ENCODE peak calls at places on chromosomes 1 and 21, in five cellular contexts. K is upper lobe of right lung, N is hepatocyte, U is fibroblast of lung, O is right lobe of liver. X is an unnamed sample. For H3K36me3, the result is how much of the 10 kb centered on the place peaks cover.

GRCh38 chr21:36005018-36005417 is 55.3 kb downstream of the SETD4 start:
- DNase-seq in K (no peak), N (no peak), U (peak), O (no peak), X (peak)

GRCh38 chr1:210587547-210587946 is 258.8 kb downstream of the HHAT start:
- DNase-seq in K (no peak), N (no peak), U (peak), O (no peak), X (no peak)

GRCh38 chr1:23522244-23523013 is 8.6 kb downstream of the E2F2 start:
- DNase-seq in K (no peak), N (no peak), U (peak), O (no peak), X (no peak)

GRCh38 chr21:27633631-27634030 is 666.7 kb upstream of the ADAMTS5 start:
- DNase-seq in K (no peak), N (no peak), U (no peak), O (no peak), X (no peak)

GRCh38 chr1:172320723-172321122 is 99.8 kb upstream of the C1orf105 start:
- DNase-seq in K (no peak), N (no peak), U (peak), O (no peak), X (peak)

GRCh38 chr1:90731382-90732050 is 14.4 kb upstream of the BARHL2 start:
- DNase-seq in K (no peak), N (no peak), U (no peak), O (no peak), X (no peak)

GRCh38 chr1:23864801-23865542 is 3.1 kb downstream of the FUCA1 start:
- DNase-seq in K (no peak), N (no peak), U (no peak), O (no peak), X (no peak)

GRCh38 chr1:28783363-28783762 is 28.6 kb upstream of the OPRD1 start:
- DNase-seq in K (no peak), N (no peak), U (no peak), O (no peak), X (no peak)

GRCh38 chr21:44503901-44504399 is 36.0 kb downstream of the KRTAP10-1 start:
- DNase-seq in K (no peak), N (no peak), U (no peak), O (peak), X (no peak)

GRCh38 chr1:39409055-39409816 is 82.2 kb upstream of the BMP8A start:
- DNase-seq in K (peak), N (peak), U (peak), O (peak), X (peak)

GRCh38 chr1:89566761-89567174 is 42.1 kb downstream of the LRRC8B start:
- DNase-seq in K (peak), N (peak), U (peak), O (peak), X (no peak)

GRCh38 chr1:228310162-228310792 is 96.4 kb downstream of the TRIM11 start:
- DNase-seq in K (no peak), N (no peak), U (no peak), O (no peak), X (no peak)

GRCh38 chr1:212791261-212791675 is 309 bp downstream of the NSL1 start:
- DNase-seq in K (no peak), N (no peak), U (peak), O (no peak), X (peak)

GRCh38 chr1:2143814-2144500 is 50.6 kb downstream of the FAAP20 start:
- DNase-seq in K (peak), N (no peak), U (no peak), O (no peak), X (no peak)

GRCh38 chr1:243903904-243904303 is 53.9 kb upstream of the AKT3 start:
- DNase-seq in K (no peak), N (peak), U (peak), O (no peak), X (peak)

GRCh38 chr1:27145934-27146354 is 9.0 kb downstream of the SLC9A1 start:
- DNase-seq in K (no peak), N (peak), U (peak), O (no peak), X (peak)

GRCh38 chr1:6497215-6497866 is 5.9 kb upstream of the PLEKHG5 start:
- DNase-seq in K (no peak), N (peak), U (peak), O (peak), X (peak)

GRCh38 chr1:224427346-224427745 is 7.3 kb downstream of the WDR26 start:
- DNase-seq in K (no peak), N (no peak), U (peak), O (no peak), X (peak)

GRCh38 chr1:67683736-67684525 is 1.1 kb upstream of the GADD45A start:
- DNase-seq in K (no peak), N (no peak), U (peak), O (no peak), X (peak)

GRCh38 chr1:119220980-119221379 is 80.5 kb upstream of the WARS2 start:
- DNase-seq in K (no peak), N (no peak), U (no peak), O (no peak), X (peak)

GRCh38 chr1:206467915-206468314 is 2.4 kb upstream of the IKBKE start:
- DNase-seq in K (peak), N (no peak), U (no peak), O (peak), X (no peak)

GRCh38 chr1:210448293-210448892 is 119.7 kb downstream of the HHAT start:
- DNase-seq in K (no peak), N (peak), U (peak), O (no peak), X (peak)

GRCh38 chr1:199685369-199685768 is 342.1 kb upstream of the NR5A2 start:
- DNase-seq in K (no peak), N (peak), U (peak), O (no peak), X (peak)

DNA sequence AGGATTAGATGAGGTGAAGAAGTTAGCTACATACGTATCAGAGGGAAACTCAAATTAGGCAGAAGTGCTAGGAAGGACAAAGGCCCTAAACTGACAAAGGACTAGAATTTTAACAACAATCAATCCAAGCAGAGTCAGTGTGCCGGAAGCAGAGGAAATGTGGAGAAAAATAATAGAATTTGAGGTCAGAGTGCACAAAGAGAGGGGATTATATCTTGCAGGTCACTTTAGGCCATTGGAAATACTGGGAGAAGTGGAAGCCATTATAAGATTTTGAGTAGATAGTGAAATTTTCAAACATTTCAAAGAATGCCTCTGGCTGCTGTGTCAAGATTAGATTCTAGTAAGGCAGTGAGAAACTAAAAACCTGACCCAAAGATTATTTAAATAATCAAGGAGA is 889.2 kb upstream of the NCAM2 start:
- DNase-seq in K (no peak), N (no peak), U (no peak), O (no peak), X (no peak)
- H3K36me3 ChIP-seq in K (under half), N (under half), U (under half), O (under half), X (under half)

GRCh38 chr1:221606216-221606615 is 135.7 kb downstream of the DUSP10 start:
- DNase-seq in K (no peak), N (no peak), U (no peak), O (no peak), X (no peak)
- H3K27ac ChIP-seq in K (no peak), N (no peak), U (no peak), O (no peak), X (no peak)

GRCh38 chr1:50106095-50106761 is 2.5 kb upstream of the ELAVL4 start:
- DNase-seq in K (no peak), N (no peak), U (no peak), O (no peak), X (no peak)

GRCh38 chr1:50108497-50109073 is at the start of gene ELAVL4:
- DNase-seq in K (no peak), N (no peak), U (no peak), O (no peak), X (no peak)

GRCh38 chr1:50109647-50110075 is 941 bp downstream of the ELAVL4 start:
- DNase-seq in K (no peak), N (no peak), U (no peak), O (no peak), X (peak)

GRCh38 chr1:50110656-50111055 is 1.9 kb downstream of the ELAVL4 start:
- DNase-seq in K (no peak), N (no peak), U (no peak), O (no peak), X (no peak)

GRCh38 chr1:50110084-50110615 is 1.4 kb downstream of the ELAVL4 start:
- DNase-seq in K (no peak), N (no peak), U (no peak), O (no peak), X (no peak)
- H3K4me3 ChIP-seq in K (no peak), N (no peak), U (no peak), O (no peak), X (no peak)

GRCh38 chr1:45009296-45009865 is 1.7 kb downstream of the HECTD3 start:
- DNase-seq in K (peak), N (no peak), U (no peak), O (no peak), X (no peak)

GRCh38 chr1:45007311-45007710 is 3.8 kb downstream of the HECTD3 start:
- DNase-seq in K (peak), N (no peak), U (no peak), O (no peak), X (no peak)

GRCh38 chr1:45008516-45008915 is 2.6 kb downstream of the HECTD3 start:
- DNase-seq in K (peak), N (no peak), U (no peak), O (no peak), X (no peak)

GRCh38 chr1:45009956-45010854 is 919 bp downstream of the HECTD3 start:
- DNase-seq in K (peak), N (peak), U (no peak), O (peak), X (peak)

GRCh38 chr1:45008076-45008475 is 3.0 kb downstream of the HECTD3 start:
- DNase-seq in K (peak), N (no peak), U (no peak), O (no peak), X (no peak)
- H3K36me3 ChIP-seq in K (half or more), N (under half), U (under half), O (under half), X (under half)

DNA sequence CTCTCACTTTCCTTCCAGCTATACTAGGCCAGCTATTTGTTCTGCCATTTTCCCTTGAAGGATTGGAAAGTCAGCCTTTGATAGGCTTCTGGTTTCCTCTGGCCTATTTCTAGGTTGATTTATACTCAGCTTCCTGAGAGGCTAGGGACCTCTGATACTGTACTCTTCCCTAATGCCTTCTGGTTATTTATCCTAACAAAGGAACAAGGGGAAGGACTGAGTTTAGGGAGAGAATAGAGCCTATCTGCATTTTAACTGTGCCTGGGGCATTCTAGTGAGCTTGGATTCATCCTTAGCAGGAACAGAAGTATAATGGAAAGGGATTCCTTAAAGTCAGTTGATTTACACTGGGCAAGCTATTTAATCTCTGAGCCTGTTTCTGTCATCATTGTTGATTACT is 11.8 kb upstream of the TMEM39B start:
- DNase-seq in K (no peak), N (no peak), U (no peak), O (no peak), X (no peak)
- H3K27ac ChIP-seq in K (no peak), N (peak), U (no peak), O (no peak), X (no peak)

GRCh38 chr1:21669287-21670058 is at the start of gene RAP1GAP:
- DNase-seq in K (peak), N (peak), U (no peak), O (peak), X (peak)

GRCh38 chr1:21671915-21672314 is 2.8 kb upstream of the RAP1GAP start:
- DNase-seq in K (no peak), N (no peak), U (no peak), O (no peak), X (no peak)

GRCh38 chr1:21670956-21671902 is 2.1 kb upstream of the RAP1GAP start:
- DNase-seq in K (no peak), N (no peak), U (no peak), O (no peak), X (no peak)

GRCh38 chr1:21669033-21669286 is 197 bp downstream of the RAP1GAP start:
- DNase-seq in K (no peak), N (no peak), U (no peak), O (no peak), X (no peak)

DNA sequence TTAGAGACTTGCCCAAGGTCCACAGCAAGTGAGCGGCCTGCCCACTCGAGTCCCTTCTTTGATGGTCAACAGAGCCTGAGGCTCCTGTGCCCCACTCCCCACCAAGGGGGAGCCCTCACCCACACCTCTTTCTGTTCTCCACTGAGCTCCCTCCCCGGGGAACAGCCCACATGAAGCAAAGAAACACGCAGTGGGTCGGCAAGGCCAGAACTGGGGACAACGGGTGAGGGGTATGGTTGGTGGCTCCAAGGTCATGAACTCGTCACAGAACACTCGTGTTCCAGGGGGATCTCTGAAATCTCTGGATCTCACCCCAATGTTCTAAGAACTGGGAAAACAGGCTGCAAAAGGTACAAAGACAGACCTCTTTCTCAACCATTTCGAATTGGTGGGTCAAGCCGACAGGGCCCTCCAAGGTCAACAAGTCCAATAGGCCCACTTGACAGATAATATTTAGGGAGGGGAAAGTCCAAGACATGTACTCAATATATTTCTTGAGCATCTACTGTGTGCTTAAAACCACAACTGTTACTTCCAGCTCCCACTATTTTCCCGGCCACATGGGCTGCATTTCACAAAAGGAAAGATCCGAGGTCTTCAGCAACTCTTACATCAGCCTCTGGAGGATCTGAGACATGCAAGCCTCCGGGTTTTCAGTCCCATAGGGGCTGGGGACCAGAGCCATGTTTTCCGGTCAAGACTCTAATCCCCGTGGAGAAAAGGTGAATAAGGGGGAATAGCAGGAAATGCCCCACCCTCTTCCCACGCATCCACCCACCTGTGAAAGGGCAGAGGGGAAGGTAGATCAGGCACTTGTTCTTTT is 1.1 kb upstream of the RAP1GAP start:
- DNase-seq in K (no peak), N (no peak), U (no peak), O (no peak), X (peak)
- H3K4me3 ChIP-seq in K (no peak), N (no peak), U (no peak), O (peak), X (no peak)

GRCh38 chr1:42758641-42759040 is 8.2 kb downstream of the P3H1 start:
- DNase-seq in K (no peak), N (no peak), U (no peak), O (no peak), X (no peak)

GRCh38 chr1:42757892-42758275 is 8.9 kb downstream of the P3H1 start:
- DNase-seq in K (no peak), N (no peak), U (no peak), O (no peak), X (no peak)

GRCh38 chr1:42756956-42757891 is 9.6 kb downstream of the P3H1 start:
- DNase-seq in K (no peak), N (peak), U (peak), O (no peak), X (peak)

GRCh38 chr1:42761567-42761966 is 5.3 kb downstream of the P3H1 start:
- DNase-seq in K (no peak), N (no peak), U (no peak), O (no peak), X (no peak)

GRCh38 chr1:42759114-42759513 is 7.7 kb downstream of the P3H1 start:
- DNase-seq in K (no peak), N (no peak), U (no peak), O (no peak), X (no peak)
- H3K36me3 ChIP-seq in K (half or more), N (under half), U (under half), O (under half), X (under half)

DNA sequence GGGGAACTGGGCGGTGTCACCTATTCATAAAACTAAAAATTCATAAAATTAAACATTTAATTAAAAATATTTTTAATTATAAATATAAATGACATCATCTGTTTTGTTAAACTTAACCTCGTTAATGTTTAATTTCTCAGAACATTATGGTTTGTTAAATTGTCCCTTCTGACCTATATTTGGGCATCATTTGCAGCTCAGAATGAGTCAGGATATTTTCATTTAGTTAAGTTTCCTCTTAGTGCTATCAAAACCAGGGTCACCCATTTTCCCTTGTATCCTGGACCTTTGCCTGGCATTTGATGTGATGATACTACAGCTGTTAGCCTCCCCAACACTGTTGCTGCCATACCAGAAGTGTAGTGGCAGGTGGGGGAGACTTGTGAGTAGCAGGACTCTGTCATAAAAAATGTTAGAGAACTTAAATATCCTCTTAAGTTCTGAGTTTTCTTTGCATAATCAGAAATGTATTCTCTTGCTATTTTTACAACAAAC is 30.3 kb downstream of the TSNAX start:
- DNase-seq in K (no peak), N (no peak), U (peak), O (no peak), X (no peak)
- H3K27ac ChIP-seq in K (no peak), N (no peak), U (no peak), O (no peak), X (no peak)

DNA sequence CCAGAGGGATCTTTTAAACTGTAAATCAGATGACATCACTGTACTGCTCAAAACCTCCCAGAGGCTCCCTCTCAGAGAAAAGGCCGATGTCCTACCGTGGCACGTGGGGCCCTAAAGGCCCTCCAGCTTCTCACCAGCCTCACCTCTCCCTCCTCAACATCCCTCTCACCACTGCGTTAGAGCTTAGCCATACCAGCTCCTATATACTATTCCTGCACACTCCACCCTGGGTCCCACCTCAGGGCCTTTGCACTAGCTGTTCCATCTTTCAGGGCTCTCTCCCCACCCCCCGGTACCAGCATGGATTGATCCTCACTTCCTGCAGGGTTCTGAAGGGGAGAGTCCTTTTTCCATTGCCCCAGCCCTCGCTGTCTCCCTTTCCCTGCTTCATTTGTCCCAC is 111.8 kb downstream of the KAZN start:
- DNase-seq in K (no peak), N (no peak), U (no peak), O (no peak), X (no peak)
- H3K4me3 ChIP-seq in K (no peak), N (no peak), U (no peak), O (no peak), X (no peak)

X was measured in GM23248.